ENCODE peak calls at places on chromosomes 6 and 20, in eight cellular contexts. U is A549, K is AG04450, H is tibial artery, R is left ventricle myocardium inferior, A is breast epithelium, Y is suprapubic skin, P is IMR-90. B is an unnamed sample.

GRCh38 chr20:32040142-32040953 is 11.7 kb upstream of the HCK start:
- DNase-seq in P (no peak), K (no peak), H (peak; percentile 77), Y (no peak), R (peak; percentile 48), A (no peak), U (no peak), B (no peak)

GRCh38 chr6:33698494-33698893 is 13.0 kb downstream of the UQCC2 start:
- DNase-seq in K (no peak), R (no peak), U (no peak), Y (no peak), H (no peak), P (no peak), A (no peak), B (no peak)

GRCh38 chr6:27662770-27663169 is 189.9 kb upstream of the ZNF184 start:
- DNase-seq in K (no peak), Y (no peak), U (no peak), R (no peak), P (no peak), A (no peak), H (no peak), B (no peak)

GRCh38 chr6:78594667-78595051 is 272.7 kb upstream of the IRAK1BP1 start:
- DNase-seq in Y (no peak), H (no peak), R (no peak), U (no peak), P (no peak), A (no peak), K (no peak), B (no peak)

GRCh38 chr20:60085551-60086132 is 127.4 kb downstream of the CDH26 start:
- DNase-seq in Y (no peak), P (no peak), R (no peak), K (no peak), H (no peak), A (no peak), U (no peak), B (no peak)

GRCh38 chr6:98579941-98580340 is 254.4 kb upstream of the POU3F2 start:
- DNase-seq in R (no peak), Y (no peak), P (peak; percentile 2), K (no peak), A (no peak), H (no peak), U (no peak), B (no peak)

GRCh38 chr6:142387997-142388815 is 86.4 kb downstream of the ADGRG6 start:
- DNase-seq in R (no peak), Y (no peak), A (no peak), H (no peak), P (peak; percentile 74), U (no peak), K (no peak), B (no peak)

GRCh38 chr6:90907931-90908655 is 321.2 kb upstream of the MAP3K7 start:
- DNase-seq in A (no peak), R (no peak), P (no peak), H (no peak), K (no peak), Y (no peak), U (no peak), B (no peak)

GRCh38 chr20:22384978-22385377 is 199.4 kb downstream of the FOXA2 start:
- DNase-seq in K (no peak), R (no peak), A (no peak), P (no peak), H (no peak), Y (no peak), U (no peak), B (no peak)

GRCh38 chr6:11432713-11433450 is 104.7 kb upstream of the TMEM170B start:
- DNase-seq in A (no peak), H (no peak), R (no peak), P (peak; percentile 77), U (peak; percentile 15), K (no peak), Y (no peak), B (no peak)

GRCh38 chr6:165818200-165818599 is 155.2 kb upstream of the PDE10A start:
- DNase-seq in P (no peak), Y (no peak), U (no peak), R (no peak), H (no peak), A (no peak), K (no peak), B (no peak)

GRCh38 chr6:26025047-26025893 is 62.0 kb upstream of the HFE start:
- DNase-seq in K (no peak), Y (no peak), R (no peak), A (no peak), H (peak; percentile 73), P (peak; percentile 91), U (no peak), B (no peak)

GRCh38 chr6:149580880-149581279 is 14.7 kb downstream of the GINM1 start:
- DNase-seq in A (no peak), K (no peak), H (no peak), P (no peak), R (no peak), Y (no peak), U (no peak), B (no peak)

GRCh38 chr6:6390849-6391602 is 70.6 kb upstream of the F13A1 start:
- DNase-seq in R (no peak), U (no peak), H (no peak), Y (no peak), P (no peak), A (no peak), K (no peak), B (no peak)

GRCh38 chr6:75750925-75751324 is 1.9 kb downstream of the MYO6 start:
- DNase-seq in H (no peak), P (no peak), K (no peak), A (no peak), R (no peak), U (no peak), Y (no peak), B (no peak)

GRCh38 chr20:8021541-8022269 is 2.1 kb upstream of the TMX4 start:
- DNase-seq in A (no peak), K (no peak), Y (no peak), R (peak; percentile 18), U (no peak), H (no peak), P (no peak), B (no peak)

GRCh38 chr6:72464246-72464645 is 157.6 kb upstream of the KCNQ5 start:
- DNase-seq in U (no peak), A (no peak), R (no peak), K (no peak), Y (no peak), H (no peak), P (peak; percentile 24), B (no peak)

GRCh38 chr6:129329677-129330076 is 380.3 kb downstream of the ARHGAP18 start:
- DNase-seq in U (no peak), P (no peak), K (no peak), Y (no peak), A (no peak), R (no peak), H (no peak), B (no peak)

GRCh38 chr20:31605902-31606677 is 1.0 kb downstream of the ID1 start:
- DNase-seq in Y (no peak), U (no peak), P (no peak), R (no peak), H (peak; percentile 71), A (no peak), K (no peak), B (no peak)

GRCh38 chr20:33702861-33703260 is 16.7 kb upstream of the E2F1 start:
- DNase-seq in P (no peak), K (no peak), R (peak; percentile 75), A (no peak), U (no peak), H (no peak), Y (no peak), B (no peak)

GRCh38 chr6:158172001-158172400 is 3.9 kb downstream of the GTF2H5 start:
- DNase-seq in U (no peak), A (no peak), Y (no peak), P (no peak), K (no peak), R (no peak), H (no peak), B (no peak)

DNA sequence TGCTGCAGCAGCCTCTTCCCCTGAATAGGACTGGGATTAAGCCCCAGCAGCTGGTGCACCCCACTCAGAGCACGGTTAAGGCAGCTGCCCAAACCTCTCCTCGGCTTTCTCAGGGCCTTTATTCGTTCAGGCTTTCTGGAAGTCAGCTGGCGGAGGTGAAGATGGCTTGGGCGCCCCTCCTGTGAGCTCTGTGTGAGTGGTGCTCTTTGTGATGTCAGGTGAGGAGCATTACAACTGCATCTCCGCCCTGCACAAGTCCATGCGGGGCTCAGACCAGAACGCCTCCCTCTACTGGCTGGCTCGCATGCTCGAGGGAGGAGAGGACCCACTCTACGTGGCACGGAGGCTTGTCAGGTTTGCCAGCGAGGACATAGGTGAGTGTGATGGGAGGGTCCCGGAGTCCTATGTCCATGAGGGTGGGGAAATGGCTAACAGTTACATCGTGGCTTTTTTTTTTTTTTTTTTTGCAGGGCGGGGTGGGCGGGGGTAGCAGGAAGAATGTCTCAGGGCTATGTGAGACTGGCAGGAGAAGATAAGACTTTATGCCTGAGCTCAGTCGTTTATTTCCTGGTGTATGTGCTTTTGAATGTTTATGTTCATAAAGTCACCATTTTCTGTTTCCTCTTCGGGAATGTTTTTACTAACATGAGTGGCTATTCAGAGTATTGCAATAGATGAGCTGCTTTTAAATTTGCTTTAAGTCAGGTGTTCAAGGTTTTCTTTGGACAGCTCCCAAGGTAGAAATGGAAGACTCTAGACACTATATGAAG is 18.2 kb downstream of the WRNIP1 start:
- DNase-seq in A (no peak), R (no peak), P (peak; percentile 34), H (no peak), Y (peak; percentile 65), U (no peak), K (no peak), B (no peak)
- H3K4me3 ChIP-seq in A (no peak overlapping the region), R (no peak overlapping the region), P (no peak overlapping the region), H (no peak overlapping the region), Y (no peak overlapping the region), U (no peak overlapping the region), K (no peak overlapping the region), B (no peak overlapping the region)

GRCh38 chr6:38259736-38260135 is 380.0 kb downstream of the BTBD9 start:
- DNase-seq in H (no peak), U (no peak), R (no peak), K (no peak), P (peak; percentile 87), Y (no peak), A (no peak), B (no peak)
- H3K27ac ChIP-seq in H (no peak overlapping the region), U (peak overlapping the region; percentile 51), R (no peak overlapping the region), K (no peak overlapping the region), P (peak overlapping the region; percentile 48), Y (no peak overlapping the region), A (no peak overlapping the region), B (no peak overlapping the region)

DNA sequence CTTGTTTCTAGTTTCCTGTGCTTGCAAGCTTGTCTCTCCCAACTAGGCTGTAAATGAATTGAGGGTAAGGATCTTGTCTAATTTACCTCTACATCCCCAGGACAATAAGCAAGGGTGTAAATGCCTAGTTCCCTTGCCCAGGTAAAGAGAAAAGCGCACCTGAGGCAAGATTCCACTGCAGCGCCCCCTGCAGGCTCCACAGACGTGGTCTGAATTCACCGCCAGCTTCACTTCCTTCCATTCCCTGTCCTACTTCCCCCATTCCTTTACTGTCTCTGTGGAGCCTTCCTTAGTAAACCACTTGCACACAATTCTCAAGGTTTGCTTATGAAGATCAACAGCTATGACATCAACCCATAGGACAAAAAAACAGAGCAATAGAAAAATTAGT is 42.3 kb downstream of the ANKEF1 start:
- DNase-seq in A (no peak), Y (no peak), K (no peak), R (no peak), P (no peak), U (no peak), H (no peak), B (no peak)
- TF ChIP-seq CTCF in A (no peak), Y (peak; percentile 14), K (peak; percentile 27), R (no peak), P (no peak), U (peak; percentile 61), H (no peak), B (no peak)

GRCh38 chr6:87151471-87151785 is 3.9 kb upstream of the ZNF292 start:
- DNase-seq in A (no peak), P (no peak), K (no peak), Y (no peak), R (no peak), H (no peak), U (no peak), B (no peak)
- H3K4me3 ChIP-seq in A (peak overlapping the region; percentile 89), P (peak overlapping the region; percentile 44), K (peak overlapping the region; percentile 53), Y (peak overlapping the region; percentile 70), R (peak overlapping the region; percentile 79), H (peak overlapping the region; percentile 62), U (no peak overlapping the region), B (peak overlapping the region; percentile 73)